ENCODE peak calls at places on chromosomes 13 and 19, in four cellular contexts. I is stomach, R is H1, L is sigmoid colon. A is an unnamed sample. For H3K4me1, the result is how much of the 10 kb centered on the place peaks cover.

GRCh38 chr13:27264181-27264580 is 6.4 kb upstream of the RASL11A start:
- DNase-seq in I (no peak), R (no peak), L (no peak), A (no peak)

GRCh38 chr19:39843919-39844793 is 2.0 kb downstream of the FBL start:
- DNase-seq in I (no peak), R (no peak), L (no peak), A (no peak)

GRCh38 chr19:4911314-4911713 is 2.0 kb downstream of the UHRF1 start:
- DNase-seq in I (no peak), R (no peak), L (no peak), A (no peak)

GRCh38 chr13:24851546-24851945 is 87.6 kb downstream of the RNF17 start:
- DNase-seq in I (no peak), R (no peak), L (no peak), A (no peak)

GRCh38 chr19:40467007-40467565 is 285 bp downstream of the SPTBN4 start:
- DNase-seq in I (no peak), R (peak), L (peak), A (no peak)

GRCh38 chr19:42185281-42185680 is 32.2 kb downstream of the DEDD2 start:
- DNase-seq in I (no peak), R (no peak), L (no peak), A (no peak)

GRCh38 chr19:28701491-28701890 is 511.5 kb downstream of the UQCRFS1 start:
- DNase-seq in I (no peak), R (no peak), L (no peak), A (no peak)

GRCh38 chr13:74575729-74576125 is 441.5 kb upstream of the KLF12 start:
- DNase-seq in I (peak), R (peak), L (peak), A (no peak)

GRCh38 chr19:50679177-50680125 is 30.2 kb downstream of the C19orf81 start:
- DNase-seq in I (peak), R (peak), L (peak), A (peak)

GRCh38 chr13:76921516-76921915 is 26.8 kb upstream of the ACOD1 start:
- DNase-seq in I (no peak), R (no peak), L (no peak), A (no peak)

GRCh38 chr19:50333235-50333736 is 4.1 kb upstream of the KCNC3 start:
- DNase-seq in I (peak), R (peak), L (peak), A (peak)

GRCh38 chr19:44625531-44626066 is 12.2 kb downstream of the IGSF23 start:
- DNase-seq in I (no peak), R (no peak), L (no peak), A (no peak)

GRCh38 chr19:16527971-16528521 is 14.2 kb downstream of the CHERP start:
- DNase-seq in I (peak), R (peak), L (no peak), A (no peak)

GRCh38 chr19:22286151-22286810 is at the start of gene ZNF729:
- DNase-seq in I (no peak), R (no peak), L (no peak), A (no peak)
- TF ChIP-seq EP300 in I (no peak), R (no peak), L (no peak), A (no peak)

GRCh38 chr13:48233097-48233885 is at the start of gene ITM2B:
- DNase-seq in I (peak), R (peak), L (peak), A (no peak)
- TF ChIP-seq POLR2AphosphoS5 in I (peak), R (peak), L (peak), A (peak)

DNA sequence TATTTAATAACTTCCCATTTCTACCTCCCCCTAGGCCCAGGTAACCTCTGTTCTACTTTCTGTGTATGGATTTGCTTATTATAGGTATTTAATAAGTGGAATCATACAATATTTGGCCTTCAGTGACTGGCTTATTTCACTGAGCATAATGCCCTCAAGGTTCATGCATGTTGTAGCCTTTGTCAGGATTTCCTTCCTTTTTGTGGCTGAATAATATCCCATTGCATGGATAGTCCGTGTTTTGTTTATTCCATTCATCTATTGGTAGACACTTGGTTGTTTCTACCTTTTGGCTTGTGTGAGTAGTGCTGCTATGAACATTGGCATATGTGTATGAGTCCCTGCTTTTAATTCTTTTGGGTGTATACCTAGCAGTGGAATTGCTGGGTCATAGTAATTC is 9.4 kb downstream of the HNRNPM start:
- DNase-seq in I (no peak), R (no peak), L (no peak), A (no peak)
- H3K4me1 ChIP-seq in I (half or more), R (under half), L (half or more), A (half or more)

GRCh38 chr19:35868172-35868822 is at the start of gene APLP1:
- DNase-seq in I (peak), R (peak), L (peak), A (no peak)
- TF ChIP-seq EP300 in I (no peak), R (no peak), L (no peak), A (no peak)

DNA sequence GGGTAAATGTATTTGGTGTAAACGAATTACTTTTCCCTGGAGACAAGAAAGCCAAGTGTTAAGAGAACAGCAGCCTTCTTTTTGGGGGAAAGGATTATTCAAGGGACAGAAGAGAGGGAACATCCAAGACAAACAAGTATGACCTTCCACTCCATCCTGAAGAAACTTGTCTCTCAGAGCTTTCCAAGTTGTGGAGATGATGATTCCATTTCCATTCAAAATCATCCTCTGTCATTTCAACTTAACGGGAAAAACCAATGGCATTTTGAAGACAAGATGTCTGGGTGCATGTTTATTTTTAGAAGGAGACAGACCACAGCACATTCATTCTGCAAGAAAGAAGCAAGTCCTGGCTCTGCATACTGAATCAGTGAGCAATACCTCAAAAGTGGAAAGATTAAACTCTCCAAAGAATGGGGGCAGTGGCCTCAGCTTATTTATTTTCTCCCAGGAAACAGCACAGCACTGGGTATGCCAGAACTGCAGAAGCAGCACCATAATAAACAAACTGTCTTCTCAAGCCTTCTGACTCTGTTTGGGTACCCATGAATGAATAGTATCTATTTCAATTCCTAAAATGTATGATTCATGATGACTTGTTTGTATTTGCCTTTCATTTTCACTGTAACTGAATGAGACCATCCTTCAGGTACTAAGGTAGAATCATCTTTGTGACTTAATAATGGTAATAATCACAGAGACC is 541.0 kb downstream of the RFC3 start:
- DNase-seq in I (no peak), R (no peak), L (no peak), A (peak)
- TF ChIP-seq POLR2AphosphoS5 in I (no peak), R (no peak), L (no peak), A (no peak)

GRCh38 chr19:46197314-46198070 is 32.0 kb upstream of the IGFL1 start:
- DNase-seq in I (no peak), R (no peak), L (no peak), A (no peak)
- H3K4me1 ChIP-seq in I (under half), R (under half), L (under half), A (under half)

A was measured in esophagus muscularis mucosa.